ENCODE peak calls at places on chromosomes 4 and X, in four cellular contexts. One of them, this sample, is unnamed.

GRCh38 chr4:6855692-6856297 is 53.8 kb upstream of the TBC1D14 start:
- DNase-seq in A549: peak
- DNase-seq in K562: no peak
- DNase-seq in HepG2: peak
- DNase-seq in this sample: peak

GRCh38 chrX:35292522-35292921 is 349.9 kb downstream of the FAM47B start:
- DNase-seq in A549: no peak
- DNase-seq in K562: no peak
- DNase-seq in HepG2: no peak
- DNase-seq in this sample: no peak

GRCh38 chr4:27308379-27308778 is 447.7 kb downstream of the STIM2 start:
- DNase-seq in A549: no peak
- DNase-seq in K562: no peak
- DNase-seq in HepG2: no peak
- DNase-seq in this sample: no peak

GRCh38 chrX:54529166-54529558 is 857 bp upstream of the GNL3L start:
- DNase-seq in A549: no peak
- DNase-seq in K562: no peak
- DNase-seq in HepG2: no peak
- DNase-seq in this sample: no peak

GRCh38 chr4:85779165-85779564 is 304.2 kb downstream of the ARHGAP24 start:
- DNase-seq in A549: no peak
- DNase-seq in K562: no peak
- DNase-seq in HepG2: no peak
- DNase-seq in this sample: no peak

GRCh38 chr4:62881210-62881609 is 1528.0 kb downstream of the TECRL start:
- DNase-seq in A549: no peak
- DNase-seq in K562: no peak
- DNase-seq in HepG2: no peak
- DNase-seq in this sample: no peak

GRCh38 chrX:45767021-45767491 is 566.4 kb upstream of the DIPK2B start:
- DNase-seq in A549: no peak
- DNase-seq in K562: no peak
- DNase-seq in HepG2: no peak
- DNase-seq in this sample: no peak

GRCh38 chrX:65607070-65607742 is 60.2 kb upstream of the MSN start:
- DNase-seq in A549: no peak
- DNase-seq in K562: no peak
- DNase-seq in HepG2: no peak
- DNase-seq in this sample: no peak

GRCh38 chr4:20193522-20193902 is 58.2 kb upstream of the SLIT2 start:
- DNase-seq in A549: no peak
- DNase-seq in K562: no peak
- DNase-seq in HepG2: no peak
- DNase-seq in this sample: no peak

GRCh38 chrX:10932842-10933440 is 178.2 kb upstream of the HCCS start:
- DNase-seq in A549: no peak
- DNase-seq in K562: no peak
- DNase-seq in HepG2: no peak
- DNase-seq in this sample: no peak

GRCh38 chr4:164215113-164215741 is 538.7 kb upstream of the SMIM31 start:
- DNase-seq in A549: no peak
- DNase-seq in K562: no peak
- DNase-seq in HepG2: no peak
- DNase-seq in this sample: no peak

GRCh38 chr4:81081156-81081555 is 50.6 kb downstream of the BMP3 start:
- DNase-seq in A549: no peak
- DNase-seq in K562: no peak
- DNase-seq in HepG2: no peak
- DNase-seq in this sample: no peak

GRCh38 chr4:2400841-2401609 is 17.4 kb downstream of the ZFYVE28 start:
- DNase-seq in A549: no peak
- DNase-seq in K562: no peak
- DNase-seq in HepG2: no peak
- DNase-seq in this sample: no peak

GRCh38 chrX:69510137-69510715 is 6.1 kb downstream of the NALF2 start:
- DNase-seq in A549: no peak
- DNase-seq in K562: no peak
- DNase-seq in HepG2: no peak
- DNase-seq in this sample: no peak

GRCh38 chr4:107736924-107737448 is 17.0 kb upstream of the PAPSS1 start:
- DNase-seq in A549: peak
- DNase-seq in K562: peak
- DNase-seq in HepG2: peak
- DNase-seq in this sample: no peak

GRCh38 chr4:125796138-125796537 is 481.4 kb downstream of the FAT4 start:
- DNase-seq in A549: no peak
- DNase-seq in K562: no peak
- DNase-seq in HepG2: no peak
- DNase-seq in this sample: no peak

GRCh38 chr4:125620066-125620850 is 305.5 kb downstream of the FAT4 start:
- DNase-seq in A549: no peak
- DNase-seq in K562: no peak
- DNase-seq in HepG2: no peak
- DNase-seq in this sample: no peak

GRCh38 chr4:123397276-123398150 is 918 bp downstream of the SPRY1 start:
- DNase-seq in A549: no peak
- DNase-seq in K562: peak
- DNase-seq in HepG2: peak
- DNase-seq in this sample: no peak

GRCh38 chrX:3362956-3363355 is 16.5 kb upstream of the MXRA5 start:
- DNase-seq in A549: no peak
- DNase-seq in K562: no peak
- DNase-seq in HepG2: no peak
- DNase-seq in this sample: no peak

GRCh38 chrX:54357414-54358377 is at the start of gene WNK3:
- DNase-seq in A549: peak
- DNase-seq in K562: no peak
- DNase-seq in HepG2: peak
- DNase-seq in this sample: no peak

GRCh38 chr4:163558539-163559044 is 64.1 kb downstream of the TMA16 start:
- DNase-seq in A549: no peak
- DNase-seq in K562: no peak
- DNase-seq in HepG2: no peak
- DNase-seq in this sample: no peak

GRCh38 chrX:40392599-40392998 is 188.2 kb upstream of the ATP6AP2 start:
- DNase-seq in A549: no peak
- DNase-seq in K562: no peak
- DNase-seq in HepG2: no peak
- DNase-seq in this sample: no peak

GRCh38 chr4:13700196-13701140 is 72.9 kb upstream of the BOD1L1 start:
- DNase-seq in A549: no peak
- DNase-seq in K562: no peak
- DNase-seq in HepG2: no peak
- DNase-seq in this sample: no peak

GRCh38 chr4:16764622-16765021 is 133.8 kb downstream of the LDB2 start:
- DNase-seq in A549: no peak
- DNase-seq in K562: peak
- DNase-seq in HepG2: peak
- DNase-seq in this sample: no peak

GRCh38 chrX:123184858-123185251 is 777 bp downstream of the GRIA3 start:
- DNase-seq in A549: no peak
- DNase-seq in K562: no peak
- DNase-seq in HepG2: no peak
- DNase-seq in this sample: no peak

GRCh38 chr4:37644962-37645361 is 41.2 kb downstream of the RELL1 start:
- DNase-seq in A549: no peak
- DNase-seq in K562: no peak
- DNase-seq in HepG2: no peak
- DNase-seq in this sample: no peak
- TF ChIP-seq CHD4 in A549: no peak
- TF ChIP-seq CHD4 in K562: no peak
- TF ChIP-seq CHD4 in HepG2: no peak
- TF ChIP-seq CHD4 in this sample: no peak

DNA sequence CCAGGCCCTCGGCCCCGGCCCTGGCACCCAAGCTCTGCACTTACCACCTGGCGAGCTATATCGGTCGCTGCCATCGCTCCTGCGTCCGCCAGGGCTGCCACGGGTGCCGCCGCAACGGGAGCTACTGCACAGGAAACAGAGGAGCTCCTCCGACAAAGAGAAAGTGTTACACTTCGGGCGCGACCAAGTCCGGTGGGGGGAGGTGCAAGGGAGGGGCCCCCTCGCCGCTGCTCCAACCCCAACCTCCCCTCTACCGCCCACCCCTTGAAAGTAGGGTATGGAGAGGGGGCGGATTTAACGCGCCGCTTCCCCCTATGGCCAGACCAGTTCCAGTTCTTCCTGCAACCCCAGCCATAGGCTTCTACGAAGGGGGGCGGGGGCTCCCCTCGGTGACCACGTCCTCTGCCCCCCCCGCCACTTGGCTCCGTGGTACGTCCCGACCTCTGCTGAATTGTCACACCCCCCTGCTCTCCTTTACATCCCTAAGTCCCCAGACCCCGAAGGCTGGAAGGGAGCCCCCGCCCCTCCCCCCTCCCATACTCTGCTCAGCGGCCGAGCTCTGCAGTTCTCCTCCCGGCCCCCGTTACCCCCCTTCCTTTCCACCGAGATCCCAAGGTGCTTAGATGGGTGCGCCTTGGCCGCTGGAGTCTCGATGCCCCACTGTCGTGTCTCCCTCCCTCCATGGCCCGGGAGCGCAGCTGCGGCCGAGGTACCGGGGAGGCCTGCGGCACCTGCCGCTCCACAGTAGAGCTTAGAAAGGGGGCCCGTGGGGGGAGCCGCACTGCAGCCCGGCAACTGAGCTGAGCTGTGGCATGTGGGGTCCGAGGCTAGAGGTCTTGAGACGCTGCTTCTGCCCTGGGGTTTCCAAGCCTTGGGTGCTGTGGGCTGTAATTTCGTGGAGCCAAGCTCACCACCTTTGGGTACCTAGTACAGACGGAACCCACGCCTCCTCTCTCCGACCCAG is at the start of gene SEPTIN6:
- DNase-seq in A549: peak
- DNase-seq in K562: peak
- DNase-seq in HepG2: peak
- DNase-seq in this sample: no peak
- TF ChIP-seq CHD4 in A549: no peak
- TF ChIP-seq CHD4 in K562: no peak
- TF ChIP-seq CHD4 in HepG2: no peak
- TF ChIP-seq CHD4 in this sample: no peak

DNA sequence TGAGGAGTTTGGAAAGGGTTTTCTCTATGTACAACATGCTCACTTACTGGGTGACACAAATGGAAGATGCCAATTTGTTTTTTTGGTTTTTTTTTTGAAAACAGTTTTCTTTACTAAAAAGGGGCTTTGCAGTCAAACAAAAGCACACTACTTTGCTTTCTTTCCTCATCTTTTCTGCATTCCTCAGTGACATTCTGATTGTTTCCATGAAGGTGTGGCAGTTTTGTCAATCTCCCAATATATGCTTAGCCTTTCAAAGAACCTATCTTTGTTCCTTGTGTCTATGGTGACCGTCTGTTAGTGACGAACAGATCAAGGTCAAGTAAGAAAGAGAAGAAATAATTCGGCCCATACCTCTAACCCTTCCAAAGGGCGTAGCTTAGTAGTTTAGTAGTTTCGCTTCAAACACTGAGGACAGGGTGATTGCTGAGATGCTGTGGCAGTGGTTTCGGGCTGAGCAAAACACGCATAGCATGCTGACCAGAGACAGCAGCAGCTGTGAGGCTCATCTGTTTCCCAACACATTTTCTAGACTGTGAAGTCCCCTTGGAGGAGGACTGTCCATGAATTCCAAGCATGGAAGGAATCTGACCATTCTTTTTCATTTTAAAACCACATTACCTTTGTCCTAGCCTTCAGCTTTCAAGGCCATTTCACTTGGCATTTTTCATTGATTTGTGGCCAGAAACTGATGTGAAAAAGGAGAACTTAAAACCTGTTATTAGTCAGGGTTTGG is 240.8 kb downstream of the PALLD start:
- DNase-seq in A549: no peak
- DNase-seq in K562: no peak
- DNase-seq in HepG2: no peak
- DNase-seq in this sample: no peak
- TF ChIP-seq CHD4 in A549: no peak
- TF ChIP-seq CHD4 in K562: no peak
- TF ChIP-seq CHD4 in HepG2: no peak
- TF ChIP-seq CHD4 in this sample: no peak

DNA sequence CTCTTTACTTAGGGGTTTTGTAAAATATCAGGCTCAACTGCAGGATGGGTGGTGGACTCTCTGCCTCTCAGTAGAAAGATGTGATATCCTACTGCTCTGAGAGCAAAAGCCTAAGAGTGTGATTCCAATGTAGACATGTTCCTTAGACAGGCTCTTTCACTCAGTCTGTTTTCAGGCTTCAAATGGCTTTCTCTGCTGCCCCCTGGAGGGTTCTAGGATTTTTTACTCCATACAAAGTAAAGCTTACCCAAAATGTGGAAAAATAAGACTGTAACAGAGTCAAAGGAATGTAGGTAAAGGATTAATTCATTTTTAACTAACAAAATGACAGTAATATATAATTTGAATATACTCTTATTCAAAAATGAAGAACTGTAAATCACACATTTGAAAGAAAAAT is 32.1 kb downstream of the ZGRF1 start:
- DNase-seq in A549: peak
- DNase-seq in K562: peak
- DNase-seq in HepG2: peak
- DNase-seq in this sample: peak
- TF ChIP-seq CHD4 in A549: no peak
- TF ChIP-seq CHD4 in K562: no peak
- TF ChIP-seq CHD4 in HepG2: no peak
- TF ChIP-seq CHD4 in this sample: no peak

GRCh38 chrX:86829786-86830185 is 681.5 kb downstream of the DACH2 start:
- DNase-seq in A549: no peak
- DNase-seq in K562: no peak
- DNase-seq in HepG2: no peak
- DNase-seq in this sample: no peak
- TF ChIP-seq CHD4 in A549: no peak
- TF ChIP-seq CHD4 in K562: no peak
- TF ChIP-seq CHD4 in HepG2: no peak
- TF ChIP-seq CHD4 in this sample: no peak

DNA sequence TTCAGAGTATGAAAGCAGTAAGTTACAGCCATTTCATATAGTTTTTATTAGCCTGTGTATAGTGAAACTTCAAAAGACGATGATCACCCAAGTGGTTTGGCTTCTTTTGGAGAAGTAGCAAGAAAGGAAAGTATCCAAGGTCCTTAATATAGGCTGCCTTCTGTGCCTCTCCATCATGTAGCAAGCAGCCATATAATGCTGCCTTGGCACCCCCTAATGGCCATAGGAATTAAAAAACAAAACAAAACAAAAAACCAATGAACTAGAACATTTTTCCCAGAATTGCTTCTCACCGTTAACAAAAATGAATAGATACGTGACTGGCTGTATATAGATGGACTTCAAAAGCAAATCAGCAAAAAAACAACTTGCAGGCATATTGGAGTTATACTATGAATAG is 18.9 kb downstream of the LAMP2 start:
- DNase-seq in A549: no peak
- DNase-seq in K562: no peak
- DNase-seq in HepG2: no peak
- DNase-seq in this sample: no peak
- TF ChIP-seq CHD4 in A549: no peak
- TF ChIP-seq CHD4 in K562: no peak
- TF ChIP-seq CHD4 in HepG2: no peak
- TF ChIP-seq CHD4 in this sample: no peak

This sample was measured in GM12878.